ENCODE peak calls at places on chromosome 1, in five cellular contexts. One of them, this sample, is unnamed.

GRCh38 chr1:81703736-81704463 is 96.8 kb upstream of the ADGRL2 start:
- DNase-seq in NCI-H345: no peak
- DNase-seq in stimulated activated CD4-positive, alpha-beta T cell treated with anti-CD3 and anti-CD28 coated beads, Interleukin-2, amount 100 ng/mL, for 24 hours: no peak
- DNase-seq in H9: no peak
- DNase-seq in uterus: no peak
- DNase-seq in this sample: peak

GRCh38 chr1:21930629-21931170 is 6.4 kb downstream of the HSPG2 start:
- DNase-seq in H9: no peak
- DNase-seq in NCI-H345: no peak
- DNase-seq in uterus: no peak
- DNase-seq in stimulated activated CD4-positive, alpha-beta T cell treated with anti-CD3 and anti-CD28 coated beads, Interleukin-2, amount 100 ng/mL, for 24 hours: no peak
- DNase-seq in this sample: no peak

GRCh38 chr1:29284961-29285560 is 48.7 kb downstream of the PTPRU start:
- DNase-seq in NCI-H345: no peak
- DNase-seq in H9: no peak
- DNase-seq in stimulated activated CD4-positive, alpha-beta T cell treated with anti-CD3 and anti-CD28 coated beads, Interleukin-2, amount 100 ng/mL, for 24 hours: no peak
- DNase-seq in uterus: no peak
- DNase-seq in this sample: no peak

GRCh38 chr1:106921186-106921585 is 135.3 kb upstream of the PRMT6 start:
- DNase-seq in stimulated activated CD4-positive, alpha-beta T cell treated with anti-CD3 and anti-CD28 coated beads, Interleukin-2, amount 100 ng/mL, for 24 hours: no peak
- DNase-seq in H9: no peak
- DNase-seq in NCI-H345: no peak
- DNase-seq in uterus: no peak
- DNase-seq in this sample: no peak

GRCh38 chr1:220787069-220787614 is 429 bp downstream of the MTARC1 start:
- DNase-seq in NCI-H345: peak
- DNase-seq in H9: peak
- DNase-seq in stimulated activated CD4-positive, alpha-beta T cell treated with anti-CD3 and anti-CD28 coated beads, Interleukin-2, amount 100 ng/mL, for 24 hours: no peak
- DNase-seq in uterus: no peak
- DNase-seq in this sample: peak

GRCh38 chr1:228305721-228306152 is 97.9 kb downstream of the OBSCN start:
- DNase-seq in uterus: no peak
- DNase-seq in NCI-H345: no peak
- DNase-seq in H9: peak
- DNase-seq in stimulated activated CD4-positive, alpha-beta T cell treated with anti-CD3 and anti-CD28 coated beads, Interleukin-2, amount 100 ng/mL, for 24 hours: no peak
- DNase-seq in this sample: peak

GRCh38 chr1:109188200-109188599 is 25.5 kb upstream of the SARS1 start:
- DNase-seq in H9: no peak
- DNase-seq in NCI-H345: no peak
- DNase-seq in uterus: no peak
- DNase-seq in stimulated activated CD4-positive, alpha-beta T cell treated with anti-CD3 and anti-CD28 coated beads, Interleukin-2, amount 100 ng/mL, for 24 hours: no peak
- DNase-seq in this sample: no peak

GRCh38 chr1:10510520-10511493 is 36.1 kb downstream of the PEX14 start:
- DNase-seq in uterus: no peak
- DNase-seq in stimulated activated CD4-positive, alpha-beta T cell treated with anti-CD3 and anti-CD28 coated beads, Interleukin-2, amount 100 ng/mL, for 24 hours: peak
- DNase-seq in NCI-H345: peak
- DNase-seq in H9: no peak
- DNase-seq in this sample: peak

GRCh38 chr1:55400560-55400959 is 185.4 kb upstream of the USP24 start:
- DNase-seq in stimulated activated CD4-positive, alpha-beta T cell treated with anti-CD3 and anti-CD28 coated beads, Interleukin-2, amount 100 ng/mL, for 24 hours: no peak
- DNase-seq in uterus: no peak
- DNase-seq in H9: no peak
- DNase-seq in NCI-H345: no peak
- DNase-seq in this sample: no peak

GRCh38 chr1:224203243-224204016 is 20.4 kb downstream of the DEGS1 start:
- DNase-seq in uterus: no peak
- DNase-seq in stimulated activated CD4-positive, alpha-beta T cell treated with anti-CD3 and anti-CD28 coated beads, Interleukin-2, amount 100 ng/mL, for 24 hours: no peak
- DNase-seq in NCI-H345: peak
- DNase-seq in H9: peak
- DNase-seq in this sample: peak

GRCh38 chr1:205344010-205344808 is 12.5 kb downstream of the KLHDC8A start:
- DNase-seq in stimulated activated CD4-positive, alpha-beta T cell treated with anti-CD3 and anti-CD28 coated beads, Interleukin-2, amount 100 ng/mL, for 24 hours: peak
- DNase-seq in H9: no peak
- DNase-seq in NCI-H345: peak
- DNase-seq in uterus: no peak
- DNase-seq in this sample: peak

GRCh38 chr1:226444901-226445300 is 37.0 kb upstream of the PARP1 start:
- DNase-seq in stimulated activated CD4-positive, alpha-beta T cell treated with anti-CD3 and anti-CD28 coated beads, Interleukin-2, amount 100 ng/mL, for 24 hours: peak
- DNase-seq in uterus: no peak
- DNase-seq in NCI-H345: no peak
- DNase-seq in H9: peak
- DNase-seq in this sample: no peak

GRCh38 chr1:219927956-219928790 is at the start of gene SLC30A10:
- DNase-seq in NCI-H345: peak
- DNase-seq in stimulated activated CD4-positive, alpha-beta T cell treated with anti-CD3 and anti-CD28 coated beads, Interleukin-2, amount 100 ng/mL, for 24 hours: no peak
- DNase-seq in H9: peak
- DNase-seq in uterus: no peak
- DNase-seq in this sample: peak